ENCODE peak calls at places on chromosome 13, in six cellular contexts. G, F, W, R, J and N are unnamed samples.

GRCh38 chr13:70394149-70394548 is 285.9 kb upstream of the KLHL1 start:
- DNase-seq in W (no peak), F (no peak), R (no peak), J (no peak), G (no peak), N (no peak)

GRCh38 chr13:37602743-37603381 is 4.3 kb upstream of the POSTN start:
- DNase-seq in R (no peak), W (peak), J (no peak), G (no peak), F (peak), N (no peak)

GRCh38 chr13:75790198-75790970 is 154.3 kb downstream of the LMO7 start:
- DNase-seq in W (no peak), J (no peak), F (no peak), G (no peak), R (no peak), N (no peak)

GRCh38 chr13:113183450-113184129 is 24.9 kb downstream of the PCID2 start:
- DNase-seq in W (no peak), F (peak), J (no peak), R (no peak), G (no peak), N (no peak)

GRCh38 chr13:85742355-85742754 is 56.9 kb downstream of the SLITRK6 start:
- DNase-seq in W (no peak), J (no peak), G (no peak), F (no peak), R (no peak), N (no peak)

GRCh38 chr13:34578917-34579316 is 363.2 kb upstream of the NBEA start:
- DNase-seq in W (no peak), R (no peak), J (no peak), G (no peak), F (no peak), N (no peak)

GRCh38 chr13:42064259-42064658 is 15.8 kb downstream of the DGKH start:
- DNase-seq in W (peak), J (no peak), R (no peak), F (peak), G (no peak), N (no peak)

GRCh38 chr13:19817510-19818158 is 34.9 kb upstream of the PSPC1 start:
- DNase-seq in F (no peak), R (no peak), J (no peak), G (no peak), W (no peak), N (no peak)

GRCh38 chr13:38866649-38867048 is 124.0 kb downstream of the STOML3 start:
- DNase-seq in J (no peak), R (no peak), G (no peak), F (no peak), W (no peak), N (no peak)

GRCh38 chr13:110268576-110269185 is 38.3 kb downstream of the COL4A1 start:
- DNase-seq in W (no peak), F (no peak), G (no peak), J (no peak), R (peak), N (no peak)

GRCh38 chr13:30711375-30711774 is 24.0 kb upstream of the ALOX5AP start:
- DNase-seq in G (no peak), W (peak), R (no peak), F (peak), J (no peak), N (no peak)

GRCh38 chr13:92387245-92387644 is 839.4 kb upstream of the GPC6 start:
- DNase-seq in R (no peak), W (no peak), G (no peak), J (no peak), F (no peak), N (no peak)

GRCh38 chr13:65310663-65311328 is 1919.3 kb downstream of the PCDH9 start:
- DNase-seq in R (no peak), G (no peak), W (no peak), J (no peak), F (no peak), N (no peak)

GRCh38 chr13:44231786-44232516 is 141.7 kb upstream of the SERP2 start:
- DNase-seq in W (peak), F (peak), G (peak), R (peak), J (peak), N (peak)

GRCh38 chr13:91032104-91032503 is 315.4 kb upstream of the MIR17HG start:
- DNase-seq in F (no peak), R (no peak), G (no peak), J (no peak), W (no peak), N (no peak)

GRCh38 chr13:91031508-91031907 is 316.0 kb upstream of the MIR17HG start:
- DNase-seq in W (no peak), R (no peak), J (no peak), F (no peak), G (no peak), N (peak)

GRCh38 chr13:91042870-91043269 is 304.6 kb upstream of the MIR17HG start:
- DNase-seq in W (no peak), G (no peak), R (no peak), F (no peak), J (no peak), N (no peak)

DNA sequence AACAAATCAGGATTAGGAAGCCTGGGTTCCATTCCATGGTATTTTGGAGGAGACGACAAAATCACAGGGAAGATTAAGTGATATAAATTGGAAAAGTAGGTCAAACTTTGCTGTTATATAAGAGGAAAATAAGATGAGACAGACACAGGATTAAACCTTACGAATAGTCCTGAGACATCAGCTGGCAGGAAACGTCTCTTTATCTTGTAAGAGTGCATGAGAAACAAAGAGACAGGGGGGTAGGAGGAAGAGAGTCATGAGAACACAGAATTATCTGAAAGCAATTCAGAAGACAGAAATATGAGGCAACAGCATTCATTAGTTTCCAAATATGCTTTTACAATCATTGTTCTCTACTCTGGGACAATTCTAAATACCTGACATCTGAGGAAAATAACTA is 310.6 kb upstream of the MIR17HG start:
- DNase-seq in G (no peak), R (no peak), F (no peak), J (no peak), W (no peak), N (no peak)
- H3K4me3 ChIP-seq in G (no peak), R (no peak), F (no peak), J (no peak), W (no peak), N (no peak)

DNA sequence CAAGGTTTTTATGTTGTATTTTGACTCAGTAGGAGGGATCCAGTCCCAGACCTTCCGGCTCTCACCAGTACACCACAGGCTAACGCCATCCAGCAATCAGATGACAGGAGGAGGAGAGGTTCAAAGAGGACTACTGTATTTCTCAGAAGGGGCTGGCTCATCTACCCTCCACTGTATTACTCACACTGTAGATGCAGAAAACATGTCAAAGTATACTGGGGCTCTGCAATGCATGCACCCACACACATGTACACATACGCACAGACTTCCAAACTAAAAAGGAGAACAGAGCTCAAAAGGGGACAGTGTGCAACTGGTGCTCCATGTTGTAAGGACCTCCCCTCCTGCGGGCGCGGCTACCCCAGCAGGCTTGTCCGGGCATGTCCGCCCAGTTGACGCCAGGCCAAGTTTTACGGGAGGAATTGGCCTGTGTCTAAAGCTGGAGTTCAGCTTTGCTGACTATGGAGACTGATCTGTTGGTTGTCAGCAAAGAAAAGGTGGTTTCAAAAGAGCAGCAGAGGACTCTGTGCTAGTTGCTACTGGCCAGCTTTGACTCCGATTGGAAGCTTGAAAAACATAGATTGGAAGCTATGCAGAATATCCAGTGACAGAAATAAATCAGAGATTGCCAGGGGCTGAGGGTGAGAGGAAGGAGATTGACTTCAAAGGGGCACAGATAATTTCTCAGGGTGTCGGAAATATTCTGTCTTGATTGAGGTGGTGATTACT is 314.2 kb downstream of the DLEU7 start:
- DNase-seq in R (no peak), G (no peak), F (peak), J (peak), W (peak), N (no peak)
- H2BK120ac ChIP-seq in R (peak), G (no peak), F (peak), J (peak), W (peak), N (no peak)

GRCh38 chr13:108496364-108497215 is 132.8 kb upstream of the MYO16 start:
- DNase-seq in F (peak), R (peak), J (no peak), G (peak), W (no peak), N (peak)

GRCh38 chr13:108494991-108495661 is 134.3 kb upstream of the MYO16 start:
- DNase-seq in J (no peak), G (peak), W (no peak), F (peak), R (peak), N (peak)

GRCh38 chr13:108495686-108496363 is 133.6 kb upstream of the MYO16 start:
- DNase-seq in F (peak), W (no peak), J (no peak), G (peak), R (peak), N (peak)
- H3K4me3 ChIP-seq in F (peak), W (no peak), J (peak), G (peak), R (peak), N (peak)

GRCh38 chr13:111844682-111845081 is 222.3 kb upstream of the SOX1 start:
- DNase-seq in G (no peak), W (no peak), J (no peak), F (no peak), R (no peak), N (no peak)
- H2BK120ac ChIP-seq in G (no peak), W (no peak), J (no peak), F (no peak), R (peak), N (no peak)

GRCh38 chr13:59691501-59692066 is 472.1 kb downstream of the DIAPH3 start:
- DNase-seq in R (no peak), W (peak), J (no peak), F (peak), G (no peak), N (no peak)

GRCh38 chr13:59690857-59691500 is 472.7 kb downstream of the DIAPH3 start:
- DNase-seq in J (peak), F (peak), R (no peak), W (no peak), G (no peak), N (no peak)

GRCh38 chr13:59684105-59684504 is 479.6 kb downstream of the DIAPH3 start:
- DNase-seq in F (no peak), W (no peak), J (no peak), G (no peak), R (no peak), N (no peak)

GRCh38 chr13:59689057-59689456 is 474.7 kb downstream of the DIAPH3 start:
- DNase-seq in G (no peak), J (no peak), F (no peak), W (no peak), R (no peak), N (peak)

GRCh38 chr13:59687028-59687427 is 476.7 kb downstream of the DIAPH3 start:
- DNase-seq in W (no peak), J (no peak), F (no peak), G (no peak), R (no peak), N (no peak)
- H3K4me3 ChIP-seq in W (no peak), J (no peak), F (no peak), G (no peak), R (no peak), N (no peak)

GRCh38 chr13:107205318-107206112 is 637.6 kb upstream of the ARGLU1 start:
- DNase-seq in W (peak), G (peak), F (peak), R (peak), J (peak), N (peak)
- H2BK120ac ChIP-seq in W (no peak), G (no peak), F (no peak), R (no peak), J (no peak), N (no peak)

GRCh38 chr13:79709526-79709925 is 228.6 kb downstream of the NDFIP2 start:
- DNase-seq in G (no peak), R (no peak), J (no peak), F (no peak), W (peak), N (no peak)
- H3K4me3 ChIP-seq in G (no peak), R (no peak), J (no peak), F (no peak), W (no peak), N (no peak)

DNA sequence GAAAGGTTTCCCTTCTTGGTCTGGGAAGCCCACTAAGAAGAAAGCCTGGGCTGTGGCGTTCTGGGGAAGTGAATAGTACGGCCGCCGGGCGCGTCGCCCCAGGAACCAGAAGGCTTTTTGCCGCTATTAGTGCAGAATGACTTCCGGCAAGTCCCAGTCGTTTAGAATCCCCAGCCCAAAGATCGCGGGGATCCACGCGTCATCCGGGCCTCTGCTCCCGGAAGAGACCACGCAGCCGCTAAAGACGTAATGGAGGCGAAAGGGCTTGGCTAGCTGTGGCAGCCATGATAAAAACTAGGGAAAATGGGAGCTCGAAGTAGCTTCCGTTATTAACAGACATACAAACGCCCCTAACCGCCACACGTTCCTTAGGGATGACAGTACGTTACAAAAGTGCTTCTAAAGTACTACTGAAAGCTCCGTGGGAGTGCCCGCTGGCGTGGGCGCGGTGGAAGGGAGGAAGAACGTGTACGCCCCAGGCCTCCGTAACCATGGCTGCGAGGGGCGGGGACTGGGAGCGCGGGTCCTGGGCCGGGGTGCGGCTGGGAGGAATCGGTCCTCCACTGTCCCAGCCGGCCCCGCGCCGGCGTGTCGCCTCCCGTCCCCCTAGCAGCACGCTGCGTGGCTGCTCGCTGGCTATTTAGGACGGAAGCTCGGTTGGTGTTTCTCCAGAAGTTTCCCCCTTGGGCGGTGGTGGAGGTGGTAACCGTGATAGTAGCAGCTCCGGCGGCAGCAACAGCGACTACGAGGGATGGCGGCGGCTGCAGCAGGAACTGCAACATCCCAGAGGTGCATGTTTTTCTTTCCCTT is at the start of gene SUGT1:
- DNase-seq in J (peak), F (peak), W (peak), G (peak), R (peak), N (peak)
- H2BK120ac ChIP-seq in J (peak), F (peak), W (peak), G (no peak), R (peak), N (no peak)

GRCh38 chr13:32737679-32738078 is 151.4 kb downstream of the PDS5B start:
- DNase-seq in F (no peak), G (no peak), W (no peak), J (no peak), R (no peak), N (no peak)

GRCh38 chr13:32735859-32736258 is 149.6 kb downstream of the PDS5B start:
- DNase-seq in R (no peak), F (no peak), J (no peak), G (no peak), W (no peak), N (no peak)

GRCh38 chr13:32736648-32737047 is 150.4 kb downstream of the PDS5B start:
- DNase-seq in R (no peak), J (no peak), G (no peak), W (no peak), F (no peak), N (no peak)

GRCh38 chr13:32734511-32734910 is 148.3 kb downstream of the PDS5B start:
- DNase-seq in J (no peak), F (no peak), W (peak), R (no peak), G (no peak), N (no peak)

DNA sequence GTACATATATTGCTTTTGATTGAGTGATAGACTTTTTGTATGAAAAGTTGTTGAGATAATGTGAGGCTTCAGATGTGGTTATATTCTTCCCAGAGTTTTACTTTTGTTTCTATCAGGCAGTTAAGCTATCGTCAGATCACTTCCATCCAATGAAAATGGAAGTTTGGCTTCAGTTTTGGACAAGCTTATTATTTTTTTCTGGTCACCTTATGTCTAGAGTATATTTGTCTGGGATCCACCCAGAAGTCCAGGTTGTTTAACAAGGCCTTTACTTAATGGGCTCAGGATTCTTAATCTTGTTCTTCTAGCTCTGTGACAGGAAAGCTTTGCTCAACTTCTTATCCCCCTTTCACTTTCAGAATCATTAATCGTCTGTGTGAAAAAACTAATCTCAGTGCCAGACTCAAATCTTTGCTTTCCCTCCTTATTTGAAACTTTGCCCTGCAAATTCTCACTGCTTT is 150.9 kb downstream of the PDS5B start:
- DNase-seq in G (no peak), F (peak), W (no peak), R (no peak), J (no peak), N (no peak)
- H3K4me3 ChIP-seq in G (no peak), F (no peak), W (peak), R (no peak), J (no peak), N (no peak)

GRCh38 chr13:35797946-35798345 is 321.5 kb upstream of the MAB21L1 start:
- DNase-seq in J (no peak), F (no peak), R (no peak), G (no peak), W (no peak), N (no peak)
- H2BK120ac ChIP-seq in J (no peak), F (no peak), R (no peak), G (no peak), W (no peak), N (no peak)